ENCODE peak calls at places on chromosome 19, in seven cellular contexts. One of them, this sample, is unnamed. For H3K36me3, the result is how much of the 10 kb centered on the place peaks cover.

GRCh38 chr19:41740415-41741243 is 14.7 kb upstream of the CEACAM6 start:
- DNase-seq in pancreas: no peak
- DNase-seq in heart left ventricle: no peak
- DNase-seq in BJ: no peak
- DNase-seq in mucosa of descending colon: no peak
- DNase-seq in uterus: no peak
- DNase-seq in breast epithelium: no peak
- DNase-seq in this sample: no peak

GRCh38 chr19:14368011-14368513 is 13.2 kb upstream of the ADGRE5 start:
- DNase-seq in pancreas: no peak
- DNase-seq in heart left ventricle: no peak
- DNase-seq in BJ: no peak
- DNase-seq in mucosa of descending colon: no peak
- DNase-seq in uterus: no peak
- DNase-seq in breast epithelium: no peak
- DNase-seq in this sample: no peak

GRCh38 chr19:39412867-39413268 is 399 bp downstream of the PLEKHG2 start:
- DNase-seq in pancreas: no peak
- DNase-seq in heart left ventricle: no peak
- DNase-seq in BJ: no peak
- DNase-seq in mucosa of descending colon: no peak
- DNase-seq in uterus: no peak
- DNase-seq in breast epithelium: no peak
- DNase-seq in this sample: no peak

GRCh38 chr19:41860419-41861097 is 503 bp downstream of the RPS19 start:
- DNase-seq in pancreas: no peak
- DNase-seq in heart left ventricle: no peak
- DNase-seq in BJ: no peak
- DNase-seq in mucosa of descending colon: no peak
- DNase-seq in uterus: no peak
- DNase-seq in breast epithelium: no peak
- DNase-seq in this sample: no peak

GRCh38 chr19:34359140-34359953 is 5.6 kb upstream of the GPI start:
- DNase-seq in pancreas: peak
- DNase-seq in heart left ventricle: peak
- DNase-seq in BJ: peak
- DNase-seq in mucosa of descending colon: peak
- DNase-seq in uterus: peak
- DNase-seq in breast epithelium: peak
- DNase-seq in this sample: peak

GRCh38 chr19:40921005-40921897 is 39.2 kb upstream of the CYP2A7 start:
- DNase-seq in pancreas: peak
- DNase-seq in heart left ventricle: no peak
- DNase-seq in BJ: no peak
- DNase-seq in mucosa of descending colon: peak
- DNase-seq in uterus: peak
- DNase-seq in breast epithelium: peak
- DNase-seq in this sample: no peak

GRCh38 chr19:1113278-1113985 is 9.6 kb downstream of the GPX4 start:
- DNase-seq in pancreas: peak
- DNase-seq in heart left ventricle: peak
- DNase-seq in BJ: peak
- DNase-seq in mucosa of descending colon: peak
- DNase-seq in uterus: peak
- DNase-seq in breast epithelium: peak
- DNase-seq in this sample: peak

GRCh38 chr19:38134538-38135149 is 89.4 kb downstream of the DPF1 start:
- DNase-seq in pancreas: peak
- DNase-seq in heart left ventricle: no peak
- DNase-seq in BJ: no peak
- DNase-seq in mucosa of descending colon: no peak
- DNase-seq in uterus: no peak
- DNase-seq in breast epithelium: no peak
- DNase-seq in this sample: no peak

GRCh38 chr19:34236035-34236793 is 18.1 kb upstream of the GARRE1 start:
- DNase-seq in pancreas: no peak
- DNase-seq in heart left ventricle: no peak
- DNase-seq in BJ: peak
- DNase-seq in mucosa of descending colon: no peak
- DNase-seq in uterus: no peak
- DNase-seq in breast epithelium: no peak
- DNase-seq in this sample: no peak

GRCh38 chr19:3692141-3693029 is 7.9 kb downstream of the PIP5K1C start:
- DNase-seq in pancreas: no peak
- DNase-seq in heart left ventricle: no peak
- DNase-seq in BJ: no peak
- DNase-seq in mucosa of descending colon: no peak
- DNase-seq in uterus: no peak
- DNase-seq in breast epithelium: no peak
- DNase-seq in this sample: no peak

GRCh38 chr19:16703677-16704076 is 16.0 kb upstream of the NWD1 start:
- DNase-seq in pancreas: no peak
- DNase-seq in heart left ventricle: no peak
- DNase-seq in BJ: no peak
- DNase-seq in mucosa of descending colon: no peak
- DNase-seq in uterus: no peak
- DNase-seq in breast epithelium: no peak
- DNase-seq in this sample: no peak

GRCh38 chr19:33628921-33629825 is 7.4 kb downstream of the CHST8 start:
- DNase-seq in pancreas: no peak
- DNase-seq in heart left ventricle: no peak
- DNase-seq in BJ: no peak
- DNase-seq in mucosa of descending colon: no peak
- DNase-seq in uterus: no peak
- DNase-seq in breast epithelium: no peak
- DNase-seq in this sample: no peak

GRCh38 chr19:38736036-38736412 is 8.2 kb downstream of the CAPN12 start:
- DNase-seq in pancreas: peak
- DNase-seq in heart left ventricle: peak
- DNase-seq in BJ: no peak
- DNase-seq in mucosa of descending colon: peak
- DNase-seq in uterus: peak
- DNase-seq in breast epithelium: peak
- DNase-seq in this sample: no peak

GRCh38 chr19:58229255-58229639 is 533 bp downstream of the ZNF544 start:
- DNase-seq in pancreas: no peak
- DNase-seq in heart left ventricle: no peak
- DNase-seq in BJ: no peak
- DNase-seq in mucosa of descending colon: no peak
- DNase-seq in uterus: no peak
- DNase-seq in breast epithelium: no peak
- DNase-seq in this sample: no peak

GRCh38 chr19:17479325-17479791 is 9.0 kb downstream of the SLC27A1 start:
- DNase-seq in pancreas: no peak
- DNase-seq in heart left ventricle: no peak
- DNase-seq in BJ: no peak
- DNase-seq in mucosa of descending colon: no peak
- DNase-seq in uterus: no peak
- DNase-seq in breast epithelium: no peak
- DNase-seq in this sample: no peak

GRCh38 chr19:28289294-28290063 is 923.5 kb downstream of the UQCRFS1 start:
- DNase-seq in pancreas: peak
- DNase-seq in heart left ventricle: no peak
- DNase-seq in BJ: no peak
- DNase-seq in mucosa of descending colon: peak
- DNase-seq in uterus: no peak
- DNase-seq in breast epithelium: no peak
- DNase-seq in this sample: no peak

DNA sequence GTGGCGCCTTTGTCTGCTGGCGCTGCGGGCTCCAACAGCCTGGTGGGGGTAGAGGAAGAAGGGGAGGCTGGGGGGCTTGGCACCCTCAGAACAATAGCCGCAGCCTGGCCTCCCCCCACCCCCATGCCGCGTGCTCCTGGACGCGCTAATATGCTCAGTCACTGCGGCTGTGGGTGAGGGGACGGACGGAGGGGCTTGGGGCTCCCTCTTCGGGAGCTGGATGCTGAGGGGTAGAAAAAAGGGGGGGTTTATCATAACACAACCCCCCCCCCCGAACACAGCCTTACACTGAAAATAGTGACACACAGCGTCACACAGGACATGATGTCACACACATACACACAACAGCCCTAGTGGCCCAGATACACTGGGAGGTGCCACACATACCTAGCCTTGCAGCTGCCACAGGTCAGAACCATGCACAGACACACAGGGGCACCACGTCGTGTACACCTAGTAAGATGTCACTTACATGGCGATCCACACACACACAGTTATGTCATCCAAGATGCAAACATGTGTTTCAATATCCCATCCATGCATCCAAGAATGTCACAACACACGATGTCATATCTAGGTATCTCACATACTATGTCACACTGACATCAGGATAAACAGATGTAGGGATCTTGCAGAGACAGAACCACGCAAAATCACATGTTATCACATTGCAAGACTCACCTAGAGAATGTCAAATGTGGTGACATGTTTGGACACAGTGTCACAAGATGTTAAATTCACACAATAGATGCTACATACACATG is 760 bp downstream of the MAST1 start:
- DNase-seq in pancreas: no peak
- DNase-seq in heart left ventricle: no peak
- DNase-seq in BJ: no peak
- DNase-seq in mucosa of descending colon: peak
- DNase-seq in uterus: no peak
- DNase-seq in breast epithelium: no peak
- DNase-seq in this sample: no peak
- H3K4me3 ChIP-seq in pancreas: no peak
- H3K4me3 ChIP-seq in heart left ventricle: peak
- H3K4me3 ChIP-seq in BJ: no peak
- H3K4me3 ChIP-seq in mucosa of descending colon: no peak
- H3K4me3 ChIP-seq in uterus: no peak
- H3K4me3 ChIP-seq in breast epithelium: no peak
- H3K4me3 ChIP-seq in this sample: no peak

GRCh38 chr19:48899781-48900476 is at the start of gene NUCB1:
- DNase-seq in pancreas: peak
- DNase-seq in heart left ventricle: peak
- DNase-seq in BJ: peak
- DNase-seq in mucosa of descending colon: peak
- DNase-seq in uterus: peak
- DNase-seq in breast epithelium: peak
- DNase-seq in this sample: peak
- TF ChIP-seq CTCF in pancreas: peak
- TF ChIP-seq CTCF in heart left ventricle: peak
- TF ChIP-seq CTCF in BJ: peak
- TF ChIP-seq CTCF in mucosa of descending colon: no peak
- TF ChIP-seq CTCF in uterus: peak
- TF ChIP-seq CTCF in breast epithelium: no peak
- TF ChIP-seq CTCF in this sample: peak

GRCh38 chr19:47512183-47512947 is 2.5 kb downstream of the NAPA start:
- DNase-seq in pancreas: peak
- DNase-seq in heart left ventricle: no peak
- DNase-seq in BJ: peak
- DNase-seq in mucosa of descending colon: no peak
- DNase-seq in uterus: peak
- DNase-seq in breast epithelium: peak
- DNase-seq in this sample: no peak
- H3K36me3 ChIP-seq in pancreas: under half
- H3K36me3 ChIP-seq in heart left ventricle: under half
- H3K36me3 ChIP-seq in BJ: under half
- H3K36me3 ChIP-seq in mucosa of descending colon: under half
- H3K36me3 ChIP-seq in uterus: under half
- H3K36me3 ChIP-seq in breast epithelium: under half
- H3K36me3 ChIP-seq in this sample: under half

DNA sequence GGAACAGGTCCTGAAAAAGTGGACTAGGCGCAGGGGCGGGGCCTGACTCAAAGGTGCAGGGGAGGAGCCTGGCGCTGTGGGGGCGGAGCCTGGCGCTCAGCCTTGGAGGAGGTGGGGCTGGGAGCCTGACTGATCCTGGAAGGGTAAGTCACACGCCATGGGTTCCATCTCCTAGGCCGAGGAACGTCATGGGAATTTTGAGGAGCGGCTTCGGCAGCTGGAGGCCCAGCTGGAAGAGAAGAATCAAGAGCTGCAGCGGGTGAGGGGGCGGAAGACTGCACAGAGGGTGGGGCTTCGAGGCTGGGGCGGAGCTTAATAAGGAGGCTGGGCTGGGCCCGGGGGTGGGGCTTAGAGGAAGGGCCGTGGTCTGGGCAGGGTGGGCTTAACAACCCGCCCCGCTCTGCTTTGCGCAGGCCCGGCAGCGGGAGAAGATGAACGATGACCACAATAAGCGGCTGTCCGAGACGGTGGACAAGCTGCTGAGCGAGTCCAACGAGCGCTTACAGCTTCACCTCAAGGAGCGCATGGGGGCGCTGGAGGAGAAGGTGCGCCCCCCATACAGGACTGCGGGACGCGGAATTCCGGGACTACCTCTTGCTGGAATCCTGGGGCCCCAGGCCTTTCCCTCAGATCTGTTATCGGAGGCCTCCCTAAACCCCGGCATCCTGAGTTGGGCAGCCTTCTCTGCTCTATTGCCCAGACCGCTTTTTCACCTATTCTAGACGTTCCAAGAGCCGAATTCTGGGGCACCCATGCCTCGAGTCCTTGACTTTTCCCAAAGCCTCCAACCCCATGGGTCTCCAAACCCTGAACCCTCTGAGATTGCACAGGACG is 14.5 kb downstream of the PPFIA3 start:
- DNase-seq in pancreas: peak
- DNase-seq in heart left ventricle: peak
- DNase-seq in BJ: peak
- DNase-seq in mucosa of descending colon: peak
- DNase-seq in uterus: peak
- DNase-seq in breast epithelium: no peak
- DNase-seq in this sample: no peak
- H3K4me3 ChIP-seq in pancreas: no peak
- H3K4me3 ChIP-seq in heart left ventricle: peak
- H3K4me3 ChIP-seq in BJ: peak
- H3K4me3 ChIP-seq in mucosa of descending colon: no peak
- H3K4me3 ChIP-seq in uterus: no peak
- H3K4me3 ChIP-seq in breast epithelium: peak
- H3K4me3 ChIP-seq in this sample: peak

This sample was measured in right atrium auricular region.